ENCODE peak calls at places on chromosomes 1 and 21, in ten cellular contexts. M, E, Y, B, L, F, D, Z, T and I are unnamed samples.

GRCh38 chr1:1874901-1875300 is 16.0 kb downstream of the GNB1 start:
- DNase-seq in B (no peak), T (no peak), D (no peak), M (no peak), Z (no peak), E (no peak), L (no peak), F (no peak), Y (no peak), I (no peak)

GRCh38 chr1:41045740-41046139 is 24.2 kb upstream of the SLFNL1 start:
- DNase-seq in B (peak), Y (no peak), E (no peak), L (peak), F (peak), T (peak), M (no peak), Z (peak), D (peak), I (no peak)

GRCh38 chr1:199083680-199084079 is 444.8 kb downstream of the PTPRC start:
- DNase-seq in D (no peak), T (no peak), L (peak), M (no peak), E (no peak), F (no peak), Z (no peak), B (peak), Y (no peak), I (no peak)

GRCh38 chr1:83961571-83962295 is 37.2 kb downstream of the TTLL7 start:
- DNase-seq in M (no peak), Z (no peak), Y (no peak), F (no peak), T (no peak), L (no peak), D (no peak), E (no peak), B (no peak), I (no peak)

GRCh38 chr1:201761871-201762270 is 67.1 kb upstream of the IPO9 start:
- DNase-seq in Z (no peak), B (no peak), L (no peak), F (no peak), Y (no peak), T (no peak), D (no peak), E (no peak), M (no peak), I (no peak)

GRCh38 chr21:45075606-45076244 is 1.3 kb downstream of the ADARB1 start:
- DNase-seq in Y (no peak), T (no peak), B (peak), E (no peak), M (no peak), L (no peak), Z (no peak), F (no peak), D (no peak), I (no peak)

GRCh38 chr1:212504171-212504803 is 71.6 kb downstream of the NENF start:
- DNase-seq in F (no peak), Z (no peak), E (peak), M (no peak), B (no peak), D (no peak), Y (no peak), T (no peak), L (no peak), I (no peak)

GRCh38 chr1:210001751-210002150 is 63.7 kb downstream of the SYT14 start:
- DNase-seq in Z (no peak), F (no peak), T (no peak), B (no peak), D (no peak), Y (no peak), E (no peak), L (no peak), M (no peak), I (no peak)

GRCh38 chr21:40793057-40793456 is 53.9 kb downstream of the DSCAM start:
- DNase-seq in B (peak), Y (no peak), D (no peak), Z (no peak), E (no peak), M (no peak), L (no peak), T (no peak), F (no peak), I (no peak)

GRCh38 chr21:38282921-38283320 is 26.1 kb downstream of the KCNJ15 start:
- DNase-seq in F (no peak), Y (no peak), M (peak), D (no peak), E (no peak), L (no peak), B (no peak), T (no peak), Z (no peak), I (no peak)

GRCh38 chr1:188889166-188889565 is 1588.5 kb downstream of the BRINP3 start:
- DNase-seq in L (no peak), T (no peak), Y (no peak), D (no peak), F (no peak), E (no peak), M (no peak), B (no peak), Z (no peak), I (no peak)

GRCh38 chr21:45577806-45578801 is 35.9 kb upstream of the SLC19A1 start:
- DNase-seq in Y (no peak), D (peak), B (no peak), F (peak), E (no peak), M (no peak), Z (no peak), T (no peak), L (no peak), I (peak)

GRCh38 chr1:180971273-180971997 is 51.2 kb downstream of the STX6 start:
- DNase-seq in Z (no peak), Y (no peak), D (no peak), M (no peak), L (no peak), E (no peak), F (no peak), B (no peak), T (no peak), I (no peak)

GRCh38 chr1:152884966-152885624 is 7.0 kb downstream of the SMCP start:
- DNase-seq in F (no peak), Y (no peak), Z (peak), M (no peak), B (peak), D (no peak), L (peak), T (no peak), E (no peak), I (no peak)

GRCh38 chr1:159853417-159853816 is 9.0 kb downstream of the VSIG8 start:
- DNase-seq in Y (no peak), E (no peak), Z (no peak), B (peak), M (no peak), T (no peak), F (no peak), L (no peak), D (no peak), I (no peak)

GRCh38 chr1:54791880-54792522 is 9.1 kb downstream of the TTC22 start:
- DNase-seq in E (peak), B (peak), L (no peak), Z (peak), Y (no peak), M (peak), T (no peak), D (no peak), F (peak), I (no peak)

GRCh38 chr1:27935721-27936120 is 921 bp downstream of the SMPDL3B start:
- DNase-seq in M (no peak), T (no peak), D (no peak), L (no peak), Y (no peak), B (no peak), E (no peak), Z (no peak), F (peak), I (no peak)

GRCh38 chr1:215636258-215636965 is 69.3 kb downstream of the KCTD3 start:
- DNase-seq in M (no peak), E (no peak), F (no peak), Y (no peak), Z (peak), L (peak), B (no peak), D (no peak), T (no peak), I (no peak)

DNA sequence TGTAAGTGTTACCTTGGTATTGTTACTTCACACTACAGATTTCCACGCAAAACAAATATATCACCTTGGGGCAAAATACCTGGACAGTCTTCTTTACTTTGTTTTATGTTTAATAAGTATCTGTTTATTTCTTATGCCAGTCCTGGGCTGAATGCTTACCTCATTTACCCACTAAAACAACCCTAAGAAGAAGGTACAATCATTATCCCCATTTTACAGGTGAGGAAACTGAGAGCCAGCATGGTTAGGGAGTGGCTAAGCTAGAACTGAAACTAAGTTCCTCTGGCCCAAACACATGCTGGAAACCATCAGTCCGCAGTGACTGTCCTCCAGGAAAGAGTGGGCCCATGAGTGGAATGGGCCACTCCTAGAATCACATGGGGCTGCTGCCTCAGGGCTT is 13.0 kb upstream of the GUCA2B start:
- DNase-seq in Y (no peak), D (no peak), T (no peak), B (no peak), Z (no peak), M (no peak), F (no peak), E (no peak), L (no peak), I (no peak)
- TF ChIP-seq CTCF in Y (no peak), D (no peak), T (no peak), B (no peak), Z (no peak), M (no peak), F (no peak), E (no peak), L (no peak), I (no peak)

GRCh38 chr1:150981177-150981804 is 801 bp upstream of the ANXA9 start:
- DNase-seq in Y (no peak), D (no peak), E (no peak), Z (no peak), T (no peak), L (no peak), M (peak), F (peak), B (no peak), I (no peak)

GRCh38 chr1:150981805-150982712 is at the start of gene ANXA9:
- DNase-seq in T (no peak), F (peak), Y (no peak), B (no peak), E (no peak), D (no peak), Z (peak), M (peak), L (no peak), I (no peak)

GRCh38 chr1:150979007-150979722 is 2.9 kb upstream of the ANXA9 start:
- DNase-seq in L (peak), T (peak), F (peak), D (peak), B (peak), E (peak), M (peak), Y (peak), Z (peak), I (peak)

GRCh38 chr1:150976879-150977694 is 2.5 kb upstream of the CERS2 start:
- DNase-seq in D (peak), M (peak), L (no peak), Z (peak), T (peak), B (no peak), E (peak), F (peak), Y (peak), I (no peak)

GRCh38 chr1:150979723-150980056 is 2.4 kb upstream of the ANXA9 start:
- DNase-seq in Z (no peak), F (no peak), Y (no peak), M (no peak), T (no peak), L (no peak), E (no peak), D (no peak), B (no peak), I (no peak)
- TF ChIP-seq CTCF in Z (peak), F (no peak), Y (peak), M (no peak), T (no peak), L (no peak), E (no peak), D (no peak), B (no peak), I (peak)

DNA sequence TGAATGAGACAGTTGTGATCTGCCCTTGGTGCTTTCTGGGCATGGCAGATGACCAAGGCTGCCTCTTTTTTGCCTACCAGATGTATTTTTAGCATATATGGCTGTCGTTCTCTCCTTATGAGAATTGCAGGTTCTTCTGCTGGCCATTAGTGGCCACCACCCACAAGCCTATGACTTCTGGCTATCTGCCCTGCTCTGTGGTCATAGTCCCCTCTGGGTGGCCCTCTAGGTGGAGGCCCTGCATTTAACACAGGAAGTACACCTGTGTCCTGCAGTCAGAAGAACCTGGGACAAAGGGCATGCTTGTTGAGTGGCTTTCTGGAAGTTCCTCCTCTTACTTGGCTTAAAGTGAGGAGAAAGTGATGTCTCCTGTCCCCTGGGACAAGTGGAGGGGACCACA is 6.5 kb downstream of the FCAMR start:
- DNase-seq in M (no peak), F (no peak), E (no peak), B (no peak), D (no peak), L (no peak), T (no peak), Z (no peak), Y (no peak), I (no peak)
- TF ChIP-seq CTCF in M (no peak), F (no peak), E (no peak), B (no peak), D (no peak), L (no peak), T (no peak), Z (no peak), Y (no peak), I (no peak)

GRCh38 chr1:67489643-67490042 is 59.4 kb upstream of the SERBP1 start:
- DNase-seq in E (peak), M (peak), Y (no peak), F (peak), D (no peak), B (peak), Z (peak), L (no peak), T (no peak), I (no peak)
- TF ChIP-seq CTCF in E (peak), M (no peak), Y (no peak), F (peak), D (peak), B (peak), Z (peak), L (no peak), T (peak), I (no peak)

DNA sequence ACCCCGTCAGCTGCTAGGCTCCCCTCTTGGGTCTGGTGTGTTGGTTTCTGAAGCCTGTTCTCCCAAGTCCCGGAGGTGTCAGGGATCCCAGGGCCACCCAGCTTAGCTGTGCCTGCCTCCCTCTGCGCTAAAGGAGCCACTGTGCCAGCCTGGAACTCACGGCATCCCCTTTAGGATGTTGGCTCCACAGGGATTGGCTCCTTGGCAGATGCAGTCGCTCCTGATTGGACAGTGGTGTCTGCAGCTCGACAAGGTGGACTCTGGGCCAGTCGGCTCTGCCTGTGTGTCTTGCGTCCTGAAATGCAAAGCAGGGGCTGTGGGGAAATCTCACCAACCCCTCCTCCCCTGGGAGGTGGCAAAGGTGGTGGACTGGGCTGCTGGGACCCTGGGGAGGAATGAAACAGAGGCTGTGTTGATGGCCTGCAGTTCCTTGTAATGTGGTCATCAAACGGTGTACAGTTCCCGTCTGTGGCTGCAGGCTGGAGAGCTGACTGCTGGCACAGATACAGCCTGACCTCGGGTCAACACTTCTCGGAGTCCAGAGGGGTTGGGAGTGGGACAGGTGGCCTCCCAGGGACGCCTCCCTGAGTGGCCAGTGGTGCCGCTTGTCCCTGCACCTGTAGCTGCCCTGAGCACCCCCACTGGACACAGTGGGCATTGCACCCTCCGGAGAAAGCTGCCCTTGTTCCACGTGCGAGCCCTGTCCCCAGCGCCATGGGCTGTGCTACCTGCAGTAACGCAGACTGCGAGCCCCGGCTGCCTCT is 11.5 kb upstream of the KCNAB2 start:
- DNase-seq in B (no peak), F (peak), M (peak), T (no peak), L (no peak), Z (peak), Y (no peak), D (no peak), E (peak), I (peak)
- TF ChIP-seq CTCF in B (peak), F (peak), M (peak), T (peak), L (peak), Z (peak), Y (peak), D (no peak), E (peak), I (peak)

GRCh38 chr21:29658934-29659203 is 280.9 kb downstream of the GRIK1 start:
- DNase-seq in M (no peak), B (no peak), T (no peak), L (no peak), Y (no peak), D (no peak), E (no peak), F (no peak), Z (no peak), I (no peak)

GRCh38 chr21:29656504-29657227 is 283.1 kb downstream of the GRIK1 start:
- DNase-seq in F (no peak), E (peak), Z (peak), T (no peak), Y (peak), M (peak), L (peak), B (peak), D (no peak), I (no peak)

GRCh38 chr21:29655577-29655976 is 284.2 kb downstream of the GRIK1 start:
- DNase-seq in Z (no peak), F (no peak), L (no peak), B (no peak), D (no peak), E (no peak), T (no peak), Y (no peak), M (no peak), I (no peak)

GRCh38 chr21:29658177-29658933 is 281.4 kb downstream of the GRIK1 start:
- DNase-seq in E (no peak), T (no peak), M (no peak), Z (no peak), D (no peak), F (no peak), Y (no peak), L (no peak), B (no peak), I (no peak)

GRCh38 chr21:29657228-29657989 is 282.4 kb downstream of the GRIK1 start:
- DNase-seq in D (no peak), T (no peak), F (peak), Y (no peak), E (no peak), L (no peak), B (no peak), M (peak), Z (no peak), I (no peak)
- TF ChIP-seq CTCF in D (no peak), T (no peak), F (no peak), Y (no peak), E (no peak), L (no peak), B (no peak), M (no peak), Z (no peak), I (no peak)